ENCODE peak calls at places on chromosomes 7 and 10, in six cellular contexts. O, E, J, Q, F and Y are unnamed samples.

GRCh38 chr7:74466196-74466813 is 12.6 kb downstream of the GTF2IRD1 start:
- DNase-seq in O (no peak), E (no peak), J (peak; percentile 30), Q (no peak), F (peak; percentile 39), Y (no peak)

GRCh38 chr10:47364911-47365310 is 16.7 kb downstream of the RBP3 start:
- DNase-seq in O (no peak), E (no peak), J (no peak), Q (no peak), F (no peak), Y (no peak)

GRCh38 chr7:3239291-3239691 is 61.8 kb upstream of the SDK1 start:
- DNase-seq in O (peak; percentile 74), E (no peak), J (no peak), Q (no peak), F (peak; percentile 64), Y (no peak)

GRCh38 chr7:82542665-82543064 is 99.1 kb upstream of the CACNA2D1 start:
- DNase-seq in O (no peak), E (no peak), J (no peak), Q (no peak), F (no peak), Y (no peak)

GRCh38 chr7:158266817-158267736 is 320.5 kb downstream of the PTPRN2 start:
- DNase-seq in O (no peak), E (no peak), J (no peak), Q (no peak), F (no peak), Y (no peak)

GRCh38 chr10:118965636-118966035 is 63.9 kb upstream of the NANOS1 start:
- DNase-seq in O (no peak), E (no peak), J (no peak), Q (no peak), F (no peak), Y (no peak)

GRCh38 chr10:97197030-97197500 is 11.3 kb upstream of the SLIT1 start:
- DNase-seq in O (no peak), E (no peak), J (no peak), Q (no peak), F (no peak), Y (no peak)

GRCh38 chr7:1800876-1801275 is 130.8 kb downstream of the ELFN1 start:
- DNase-seq in O (no peak), E (no peak), J (no peak), Q (no peak), F (no peak), Y (no peak)

GRCh38 chr10:96263684-96264083 is 7.7 kb downstream of the BLNK start:
- DNase-seq in O (no peak), E (no peak), J (no peak), Q (no peak), F (no peak), Y (no peak)

GRCh38 chr7:22156205-22156604 is 200.7 kb downstream of the RAPGEF5 start:
- DNase-seq in O (peak; percentile 82), E (no peak), J (no peak), Q (no peak), F (no peak), Y (no peak)

GRCh38 chr7:117834983-117835664 is 38.1 kb downstream of the CTTNBP2 start:
- DNase-seq in O (no peak), E (no peak), J (no peak), Q (no peak), F (no peak), Y (no peak)

GRCh38 chr10:88236121-88236743 is 346.9 kb downstream of the RNLS start:
- DNase-seq in O (no peak), E (no peak), J (no peak), Q (no peak), F (no peak), Y (no peak)

GRCh38 chr7:71706576-71706975 is 574.6 kb downstream of the GALNT17 start:
- DNase-seq in O (no peak), E (no peak), J (no peak), Q (no peak), F (no peak), Y (no peak)

GRCh38 chr10:35005868-35006267 is 84.3 kb downstream of the CUL2 start:
- DNase-seq in O (peak; percentile 100), E (no peak), J (no peak), Q (no peak), F (no peak), Y (no peak)

GRCh38 chr10:53315709-53316108 is 543.1 kb upstream of the MBL2 start:
- DNase-seq in O (peak; percentile 81), E (no peak), J (no peak), Q (no peak), F (no peak), Y (no peak)

GRCh38 chr7:43873300-43873699 is 4.0 kb upstream of the MRPS24 start:
- DNase-seq in O (peak; percentile 96), E (no peak), J (no peak), Q (no peak), F (peak; percentile 37), Y (no peak)

GRCh38 chr7:159154243-159154642 is 9.6 kb upstream of the VIPR2 start:
- DNase-seq in O (peak; percentile 5), E (no peak), J (no peak), Q (no peak), F (no peak), Y (no peak)

GRCh38 chr10:25758041-25758457 is 176.0 kb upstream of the MYO3A start:
- DNase-seq in O (peak; percentile 16), E (no peak), J (peak; percentile 7), Q (no peak), F (peak; percentile 21), Y (peak; percentile 22)

GRCh38 chr10:60460058-60460457 is 70.4 kb upstream of the ANK3 start:
- DNase-seq in O (no peak), E (no peak), J (no peak), Q (no peak), F (no peak), Y (no peak)

GRCh38 chr7:30706865-30707264 is 24.6 kb upstream of the CRHR2 start:
- DNase-seq in O (no peak), E (no peak), J (no peak), Q (no peak), F (no peak), Y (no peak)

GRCh38 chr10:48885376-48885775 is 54.3 kb downstream of the LRRC18 start:
- DNase-seq in O (peak; percentile 64), E (no peak), J (peak; percentile 30), Q (no peak), F (no peak), Y (no peak)
- TF ChIP-seq CTCF in O (peak; percentile 70), E (no peak), J (peak; percentile 58), Q (no peak), F (no peak), Y (no peak)

DNA sequence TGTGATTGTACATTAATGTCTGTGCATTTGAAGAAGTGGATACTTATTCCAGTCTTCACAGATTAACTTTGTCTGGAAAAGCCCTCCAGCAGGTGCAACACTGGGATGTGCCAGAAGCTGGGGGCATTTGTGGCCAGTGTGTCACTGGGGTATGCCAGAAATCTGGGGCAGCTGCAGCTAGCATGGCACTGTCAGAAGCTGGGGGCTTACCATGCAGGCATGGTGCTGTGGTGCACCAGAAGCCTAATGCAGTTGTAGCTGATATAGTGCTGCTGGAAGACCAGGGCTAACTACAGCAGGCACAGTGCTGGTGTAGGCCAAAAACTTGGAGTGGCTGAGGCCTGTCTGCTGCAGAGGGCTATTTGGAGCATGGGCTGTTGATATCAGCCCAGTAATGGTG is 270.1 kb downstream of the STK31 start:
- DNase-seq in O (no peak), E (no peak), J (no peak), Q (no peak), F (no peak), Y (no peak)
- TF ChIP-seq CTCF in O (no peak), E (no peak), J (no peak), Q (no peak), F (no peak), Y (no peak)

DNA sequence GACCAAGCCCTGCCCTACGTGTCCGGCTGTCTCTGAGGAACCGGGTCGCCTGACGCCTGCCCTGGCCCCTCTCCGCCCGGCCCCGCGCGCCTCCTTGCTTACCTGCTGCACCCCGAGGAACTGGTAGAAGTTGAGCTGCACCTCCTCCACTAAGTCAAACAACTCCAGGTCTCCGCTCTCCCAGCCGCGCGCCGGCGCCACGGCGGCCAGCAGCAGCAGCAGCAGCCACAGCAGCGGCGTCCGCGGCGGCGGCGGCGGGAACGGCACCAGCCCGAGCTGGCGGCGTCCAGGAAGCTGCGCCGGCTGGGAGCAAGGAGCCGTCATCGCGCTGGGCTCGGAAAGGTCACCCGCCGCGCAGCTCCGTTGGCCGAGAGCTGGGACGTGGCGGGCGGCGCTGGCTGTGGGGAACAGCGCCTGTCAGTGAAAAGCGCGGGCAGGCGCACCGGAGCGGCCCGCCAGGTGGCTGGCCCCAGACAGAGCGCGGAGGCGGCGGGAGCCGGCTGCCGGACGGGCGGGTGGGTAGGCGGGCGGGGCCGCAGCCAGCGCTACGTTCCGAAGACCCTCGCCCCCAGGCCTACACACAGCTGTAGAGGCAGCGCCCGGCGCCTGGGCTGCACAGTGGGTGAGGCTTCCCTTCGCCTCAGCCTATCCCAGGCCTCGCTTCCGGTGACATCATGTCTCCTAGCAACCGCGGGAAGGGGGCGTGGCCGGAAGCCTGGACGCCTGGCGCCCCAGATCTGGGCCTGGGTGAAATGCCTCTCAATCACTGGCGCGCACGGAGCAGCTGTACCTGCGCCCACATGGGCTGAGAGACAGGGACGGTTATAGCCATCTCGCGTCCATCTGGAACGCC is at the start of gene DNAJC1:
- DNase-seq in O (peak; percentile 95), E (peak; percentile 97), J (peak; percentile 98), Q (peak; percentile 82), F (peak; percentile 99), Y (peak; percentile 95)
- TF ChIP-seq CTCF in O (no peak), E (no peak), J (no peak), Q (no peak), F (peak; percentile 7), Y (no peak)

DNA sequence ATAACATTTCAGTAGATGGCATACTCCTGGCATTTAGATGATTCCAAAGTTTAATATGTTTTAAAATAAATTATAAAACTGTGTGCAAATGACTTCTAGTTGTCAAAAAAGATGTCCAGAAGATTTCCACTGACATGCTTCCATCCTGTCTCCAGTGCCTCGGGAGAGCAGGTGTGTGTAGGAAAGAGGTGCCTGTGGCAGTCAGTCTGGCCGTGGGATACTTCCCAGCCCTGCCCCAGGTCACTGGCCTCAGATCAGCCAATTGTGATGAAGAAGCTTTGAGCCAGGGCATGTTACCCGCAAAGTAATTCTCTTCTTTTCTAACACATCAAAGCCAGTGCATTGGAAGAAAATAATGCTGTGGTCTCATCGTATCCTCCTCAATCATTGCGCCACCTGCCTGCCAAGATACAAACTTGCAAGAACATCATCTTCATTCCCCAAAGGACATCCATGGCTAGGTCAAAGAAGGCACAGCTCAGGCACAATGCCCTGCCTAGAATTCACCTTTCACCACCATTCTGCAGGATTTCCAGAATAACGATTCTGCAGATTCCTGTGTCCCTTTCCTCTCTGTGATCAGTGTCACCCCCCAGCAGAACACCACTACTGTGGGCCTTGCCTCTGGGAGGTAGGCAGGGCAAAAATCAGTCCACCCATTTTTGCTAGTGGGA is 6.3 kb upstream of the KCNMA1 start:
- DNase-seq in O (peak; percentile 98), E (no peak), J (peak; percentile 53), Q (no peak), F (peak; percentile 35), Y (no peak)
- TF ChIP-seq CTCF in O (peak; percentile 100), E (peak; percentile 53), J (peak; percentile 78), Q (no peak), F (no peak), Y (peak; percentile 63)